ENCODE peak calls at places on chromosomes 4 and X, in four cellular contexts. M, E, Z and D are unnamed samples. For H3K4me1, the result is how much of the 10 kb centered on the place peaks cover.

GRCh38 chr4:94463771-94464170 is 12.0 kb downstream of the PDLIM5 start:
- ATAC-seq in M (peak), E (no peak), Z (peak), D (no peak)

GRCh38 chr4:41184009-41184408 is 30.3 kb downstream of the APBB2 start:
- ATAC-seq in M (no peak), E (no peak), Z (no peak), D (no peak)

GRCh38 chrX:119481218-119481875 is 13.1 kb downstream of the SLC25A5 start:
- ATAC-seq in M (no peak), E (peak), Z (peak), D (no peak)

GRCh38 chrX:154049209-154050112 is 29.8 kb upstream of the IRAK1 start:
- ATAC-seq in M (no peak), E (no peak), Z (no peak), D (no peak)

GRCh38 chr4:127486248-127486647 is 146.5 kb upstream of the INTU start:
- ATAC-seq in M (no peak), E (no peak), Z (no peak), D (no peak)

GRCh38 chrX:118502121-118502794 is 6.6 kb downstream of the DOCK11 start:
- ATAC-seq in M (no peak), E (no peak), Z (no peak), D (no peak)

GRCh38 chr4:99054428-99054994 is 34.1 kb downstream of the ADH5 start:
- ATAC-seq in M (peak), E (no peak), Z (no peak), D (no peak)

GRCh38 chrX:21996872-21997271 is 35.3 kb upstream of the PHEX start:
- ATAC-seq in M (peak), E (peak), Z (no peak), D (peak)

GRCh38 chr4:145132521-145133098 is 34.5 kb downstream of the ABCE1 start:
- ATAC-seq in M (peak), E (peak), Z (peak), D (no peak)

GRCh38 chrX:19350831-19351447 is 7.2 kb downstream of the PDHA1 start:
- ATAC-seq in M (peak), E (no peak), Z (no peak), D (no peak)

GRCh38 chr4:98946359-98946758 is 17.4 kb upstream of the EIF4E start:
- ATAC-seq in M (no peak), E (no peak), Z (no peak), D (no peak)

GRCh38 chrX:41917517-41917916 is 5.8 kb downstream of the CASK start:
- ATAC-seq in M (no peak), E (no peak), Z (no peak), D (no peak)

GRCh38 chrX:72621619-72622485 is 49.2 kb upstream of the HDAC8 start:
- ATAC-seq in M (peak), E (no peak), Z (no peak), D (no peak)

GRCh38 chr4:76215120-76215519 is 1.5 kb upstream of the SCARB2 start:
- ATAC-seq in M (no peak), E (no peak), Z (no peak), D (no peak)

GRCh38 chr4:76216975-76217814 is 3.6 kb upstream of the SCARB2 start:
- ATAC-seq in M (no peak), E (no peak), Z (no peak), D (no peak)

GRCh38 chr4:76224193-76224592 is 10.6 kb upstream of the SCARB2 start:
- ATAC-seq in M (no peak), E (no peak), Z (no peak), D (no peak)

GRCh38 chr4:76216521-76216920 is 2.9 kb upstream of the SCARB2 start:
- ATAC-seq in M (no peak), E (no peak), Z (no peak), D (no peak)

GRCh38 chr4:76219299-76220055 is 5.9 kb upstream of the SCARB2 start:
- ATAC-seq in M (no peak), E (peak), Z (peak), D (peak)
- TF ChIP-seq EP300 in M (no peak), E (peak), Z (peak), D (no peak)

GRCh38 chr4:27721193-27721592 is 860.6 kb downstream of the STIM2 start:
- ATAC-seq in M (peak), E (no peak), Z (no peak), D (no peak)
- TF ChIP-seq POLR2AphosphoS5 in M (no peak), E (no peak), Z (no peak), D (no peak)

GRCh38 chr4:25814323-25814722 is 48.5 kb downstream of the SEL1L3 start:
- ATAC-seq in M (no peak), E (peak), Z (no peak), D (no peak)
- H3K4me1 ChIP-seq in M (under half), E (under half), Z (under half), D (under half)

GRCh38 chr4:102355748-102356147 is 10.5 kb upstream of the SLC39A8 start:
- ATAC-seq in M (no peak), E (no peak), Z (no peak), D (no peak)

GRCh38 chr4:102350634-102351033 is 5.4 kb upstream of the SLC39A8 start:
- ATAC-seq in M (no peak), E (no peak), Z (no peak), D (no peak)

GRCh38 chr4:102354671-102355454 is 9.6 kb upstream of the SLC39A8 start:
- ATAC-seq in M (no peak), E (no peak), Z (no peak), D (no peak)

GRCh38 chr4:102356562-102357202 is 11.4 kb upstream of the SLC39A8 start:
- ATAC-seq in M (no peak), E (no peak), Z (no peak), D (no peak)

DNA sequence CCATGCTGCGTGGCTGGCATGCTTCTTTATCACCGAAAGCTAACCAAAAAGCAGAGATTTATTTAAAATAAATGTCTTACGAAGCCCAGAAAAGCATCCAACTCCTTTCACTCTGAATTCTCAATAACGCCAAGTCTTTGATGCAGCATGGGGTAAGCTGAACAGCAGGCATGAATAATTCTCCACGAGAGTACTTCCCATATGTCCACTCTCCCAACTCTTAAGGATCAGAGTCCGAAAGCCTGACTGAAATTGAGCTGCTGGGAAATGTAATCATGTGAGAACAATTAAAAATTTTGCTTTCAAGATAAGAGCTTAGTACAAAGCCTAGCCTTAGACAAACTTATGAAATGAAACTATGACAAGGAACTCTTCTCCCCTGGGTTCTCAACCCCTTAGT is 7.5 kb upstream of the SLC39A8 start:
- ATAC-seq in M (no peak), E (peak), Z (no peak), D (no peak)
- TF ChIP-seq EP300 in M (no peak), E (peak), Z (no peak), D (no peak)

DNA sequence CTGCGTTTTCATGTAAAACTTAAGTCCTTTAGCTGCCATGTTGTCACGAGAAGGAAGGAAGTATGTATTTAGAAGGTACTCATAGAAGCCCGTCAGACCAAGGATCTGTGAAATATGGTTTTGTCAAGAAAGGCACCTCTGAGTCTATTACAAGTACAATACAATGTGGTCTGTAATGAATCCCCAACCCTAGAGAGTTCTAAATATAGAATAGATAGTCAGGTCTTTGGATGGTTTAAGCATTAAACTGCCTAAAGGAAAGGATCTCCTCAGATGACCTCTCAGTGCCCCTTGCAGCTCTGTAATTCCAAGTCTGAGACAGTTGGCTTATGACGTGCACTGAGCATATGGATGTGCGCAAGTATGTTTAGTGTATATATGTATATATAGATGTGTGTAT is 61.9 kb downstream of the CCSER1 start:
- ATAC-seq in M (no peak), E (no peak), Z (no peak), D (no peak)
- TF ChIP-seq POLR2AphosphoS5 in M (no peak), E (no peak), Z (no peak), D (no peak)

DNA sequence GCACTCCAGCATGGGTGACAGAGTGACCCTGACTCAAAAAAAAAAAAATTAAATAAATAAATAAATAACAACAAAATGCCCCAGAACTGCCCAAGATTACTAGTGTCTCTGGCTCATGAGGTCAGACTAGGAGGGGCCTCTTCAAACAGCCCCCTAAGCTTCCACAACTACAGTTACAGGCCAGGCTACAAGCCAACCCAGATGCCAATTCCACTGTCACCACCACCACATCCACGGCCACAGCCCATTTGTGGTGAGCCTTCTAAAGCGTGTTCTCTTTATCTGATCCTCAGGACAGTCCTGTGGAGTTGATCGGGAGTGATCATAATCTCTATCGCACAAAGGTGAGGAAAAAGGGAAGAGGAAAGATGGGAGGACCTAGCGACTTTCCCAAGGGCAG is 36.6 kb downstream of the IGFBP7 start:
- ATAC-seq in M (no peak), E (no peak), Z (no peak), D (no peak)
- H3K4me1 ChIP-seq in M (under half), E (under half), Z (under half), D (under half)

GRCh38 chr4:105092768-105093167 is 53.9 kb upstream of the TET2 start:
- ATAC-seq in M (no peak), E (no peak), Z (peak), D (no peak)

GRCh38 chr4:105092356-105092755 is 54.3 kb upstream of the TET2 start:
- ATAC-seq in M (no peak), E (no peak), Z (no peak), D (no peak)

GRCh38 chr4:105093975-105094374 is 52.7 kb upstream of the TET2 start:
- ATAC-seq in M (no peak), E (no peak), Z (no peak), D (no peak)

GRCh38 chr4:105088110-105088879 is 58.4 kb upstream of the TET2 start:
- ATAC-seq in M (no peak), E (peak), Z (no peak), D (no peak)
- TF ChIP-seq EP300 in M (no peak), E (no peak), Z (no peak), D (no peak)

GRCh38 chr4:15400911-15401671 is 26.7 kb upstream of the C1QTNF7 start:
- ATAC-seq in M (peak), E (peak), Z (no peak), D (peak)
- TF ChIP-seq POLR2AphosphoS5 in M (no peak), E (peak), Z (no peak), D (peak)